ENCODE peak calls at places on chromosomes 11 and 22, in seven cellular contexts. W is transverse colon, G is HCT116, N is SK-N-SH, S is vagina, J is prostate gland, O is HL-60. L is an unnamed sample.
A peak's percentile ranks its signal among the peaks of the same experiment; 100 is the strongest.

GRCh38 chr11:75159081-75159953 is 8.4 kb downstream of the SLCO2B1 start:
- DNase-seq in N (no peak), G (no peak), S (no peak), J (no peak), W (peak; percentile 79), O (no peak), L (no peak)

GRCh38 chr22:28955817-28956216 is 72.4 kb downstream of the ZNRF3 start:
- DNase-seq in N (no peak), G (no peak), J (no peak), O (peak; percentile 98), W (peak; percentile 24), S (no peak), L (no peak)

GRCh38 chr11:67584205-67584880 is 731 bp downstream of the GSTP1 start:
- DNase-seq in G (no peak), J (peak; percentile 73), W (peak; percentile 84), N (peak; percentile 80), O (peak; percentile 95), S (peak; percentile 95), L (peak; percentile 84)

GRCh38 chr11:120168108-120168959 is 30.4 kb upstream of the TRIM29 start:
- DNase-seq in S (peak; percentile 87), J (no peak), G (no peak), O (no peak), N (no peak), W (no peak), L (no peak)

GRCh38 chr11:113189909-113190667 is 124.3 kb upstream of the TTC12 start:
- DNase-seq in G (no peak), W (no peak), J (no peak), N (no peak), S (no peak), O (no peak), L (no peak)

GRCh38 chr11:3605721-3606324 is 36.0 kb downstream of the ART5 start:
- DNase-seq in W (no peak), S (no peak), O (no peak), G (no peak), J (peak; percentile 36), N (peak; percentile 3), L (no peak)

GRCh38 chr11:9214765-9215164 is 50.4 kb downstream of the DENND5A start:
- DNase-seq in J (no peak), N (no peak), G (peak; percentile 18), S (no peak), W (no peak), O (no peak), L (no peak)

GRCh38 chr11:45264839-45265515 is 21.2 kb downstream of the SYT13 start:
- DNase-seq in N (no peak), S (no peak), O (no peak), W (no peak), J (no peak), G (no peak), L (no peak)

GRCh38 chr11:2912498-2912897 is 16.7 kb downstream of the PHLDA2 start:
- DNase-seq in N (peak; percentile 67), S (no peak), W (peak; percentile 95), O (no peak), J (peak; percentile 95), G (peak; percentile 87), L (peak; percentile 96)

GRCh38 chr22:20646377-20646776 is 127.5 kb upstream of the SERPIND1 start:
- DNase-seq in G (no peak), N (no peak), J (no peak), O (no peak), W (no peak), S (peak; percentile 65), L (no peak)

GRCh38 chr11:57527056-57527631 is 3.4 kb downstream of the TIMM10 start:
- DNase-seq in G (peak; percentile 32), N (peak; percentile 52), J (peak; percentile 68), S (no peak), O (peak; percentile 69), W (peak; percentile 78), L (peak; percentile 56)

DNA sequence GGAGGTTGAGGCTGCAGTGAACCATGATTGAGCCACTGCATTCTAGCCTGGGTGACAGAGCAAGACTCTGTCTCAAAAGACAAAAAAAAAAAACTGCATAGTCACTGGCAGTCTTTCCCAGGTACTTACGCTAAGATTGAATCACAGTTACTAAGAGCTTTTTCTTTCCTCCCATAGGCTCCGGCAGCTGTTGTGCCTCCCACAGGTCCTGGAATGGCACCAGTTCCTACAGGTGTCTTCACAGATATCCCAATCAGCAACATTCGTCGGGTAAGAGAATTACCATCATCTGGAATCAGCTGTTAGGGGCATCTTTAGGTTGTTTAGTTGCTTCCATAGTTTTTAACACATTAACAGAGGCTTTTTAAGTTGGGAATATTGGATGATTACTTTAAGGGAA is 19.8 kb downstream of the DLAT start:
- DNase-seq in W (no peak), O (no peak), N (no peak), G (no peak), S (no peak), J (no peak), L (no peak)
- TF ChIP-seq POLR2AphosphoS5 in W (no peak), O (no peak), N (no peak), G (no peak), S (no peak), J (no peak), L (no peak)

DNA sequence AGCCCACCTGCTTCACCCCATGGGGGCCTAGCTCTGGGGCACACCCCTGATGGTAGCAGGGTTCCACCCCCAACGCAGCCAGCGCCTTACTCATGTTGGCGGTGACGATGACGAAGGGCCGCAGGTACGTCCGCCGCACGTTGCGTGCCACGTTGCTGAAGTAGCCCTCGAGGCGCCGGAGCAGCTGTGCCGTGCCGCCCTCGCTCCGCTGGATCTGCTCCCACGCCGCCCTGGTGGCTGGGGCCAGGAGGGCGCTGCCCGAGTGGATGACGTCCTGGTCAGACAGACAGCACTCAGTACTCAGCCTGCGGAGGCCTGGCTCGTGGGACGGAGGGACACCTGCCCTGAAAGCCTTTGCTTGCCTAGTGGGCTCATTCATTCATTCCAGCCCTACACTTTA is 50.8 kb downstream of the TRMU start:
- DNase-seq in S (no peak), J (no peak), O (no peak), N (no peak), W (no peak), G (no peak), L (no peak)
- TF ChIP-seq CTCF in S (no peak), J (no peak), O (no peak), N (peak; percentile 14), W (no peak), G (peak; percentile 38), L (no peak)

GRCh38 chr11:58625826-58626460 is 3.5 kb downstream of the CNTF start:
- DNase-seq in O (no peak), J (no peak), G (no peak), W (no peak), S (no peak), N (no peak), L (no peak)

GRCh38 chr11:58622344-58622743 is at the start of gene CNTF:
- DNase-seq in S (no peak), J (no peak), W (no peak), N (no peak), O (no peak), G (no peak), L (no peak)

GRCh38 chr11:58626915-58627483 is 4.5 kb downstream of the CNTF start:
- DNase-seq in G (no peak), O (no peak), S (no peak), J (no peak), W (no peak), N (no peak), L (no peak)

GRCh38 chr11:58628446-58628845 is 6.0 kb downstream of the CNTF start:
- DNase-seq in J (no peak), W (no peak), N (no peak), S (no peak), G (no peak), O (no peak), L (no peak)

GRCh38 chr11:58625086-58625485 is 2.6 kb downstream of the CNTF start:
- DNase-seq in J (no peak), O (no peak), N (no peak), S (no peak), W (no peak), G (no peak), L (no peak)
- H3K27ac ChIP-seq in J (no peak overlapping the region), O (no peak overlapping the region), N (no peak overlapping the region), S (no peak overlapping the region), W (no peak overlapping the region), G (no peak overlapping the region), L (no peak overlapping the region)

GRCh38 chr22:46027219-46028068 is 50.5 kb upstream of the WNT7B start:
- DNase-seq in G (no peak), N (no peak), S (no peak), O (no peak), J (no peak), W (peak; percentile 85), L (peak; percentile 77)
- TF ChIP-seq POLR2AphosphoS5 in G (no peak), N (no peak), S (no peak), O (no peak), J (no peak), W (peak; percentile 44), L (peak; percentile 32)

GRCh38 chr22:23240639-23241389 is 60.5 kb downstream of the BCR start:
- DNase-seq in N (peak; percentile 57), S (no peak), G (no peak), O (peak; percentile 39), J (no peak), W (no peak), L (no peak)
- TF ChIP-seq CTCF in N (peak; percentile 39), S (no peak), G (peak; percentile 51), O (no peak), J (no peak), W (no peak), L (no peak)

GRCh38 chr22:17788528-17789378 is 14.5 kb upstream of the BID start:
- DNase-seq in N (no peak), J (no peak), S (no peak), O (no peak), G (no peak), W (no peak), L (no peak)

GRCh38 chr22:17788023-17788330 is 13.7 kb upstream of the BID start:
- DNase-seq in N (no peak), O (peak; percentile 65), G (no peak), J (no peak), W (no peak), S (no peak), L (no peak)

GRCh38 chr22:17786435-17787158 is 12.3 kb upstream of the BID start:
- DNase-seq in G (no peak), J (no peak), N (no peak), O (no peak), S (no peak), W (peak; percentile 80), L (no peak)

GRCh38 chr22:17785185-17786184 is 11.2 kb upstream of the BID start:
- DNase-seq in N (no peak), S (no peak), J (peak; percentile 34), W (peak; percentile 84), G (peak; percentile 41), O (peak; percentile 83), L (no peak)

GRCh38 chr22:17787159-17788022 is 13.1 kb upstream of the BID start:
- DNase-seq in W (no peak), G (no peak), S (no peak), J (no peak), N (no peak), O (no peak), L (no peak)
- H3K27ac ChIP-seq in W (peak overlapping the region; percentile 68), G (no peak overlapping the region), S (no peak overlapping the region), J (peak overlapping the region; percentile 33), N (no peak overlapping the region), O (no peak overlapping the region), L (peak overlapping the region; percentile 66)

DNA sequence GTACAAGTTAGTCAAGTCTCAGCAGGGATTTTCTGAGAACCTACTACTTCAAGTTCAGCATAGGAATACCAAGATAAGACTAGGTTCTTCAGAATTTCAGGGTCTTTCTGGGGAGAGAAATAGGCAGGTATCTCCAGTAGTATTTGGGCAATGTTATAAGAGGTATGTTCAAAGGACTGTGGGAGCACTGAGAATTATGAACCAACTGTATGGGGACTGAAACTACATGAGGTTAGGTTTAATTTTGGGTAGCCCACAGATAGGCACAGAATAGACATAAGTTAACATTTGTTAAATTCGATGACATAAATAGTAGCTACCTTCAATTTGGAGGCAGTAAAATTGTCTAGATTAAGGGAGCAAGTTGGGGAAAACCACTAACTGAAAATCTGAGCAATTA is 9.2 kb upstream of the GAB2 start:
- DNase-seq in G (no peak), N (no peak), O (no peak), S (no peak), J (no peak), W (no peak), L (no peak)
- TF ChIP-seq POLR2AphosphoS5 in G (no peak), N (no peak), O (no peak), S (no peak), J (no peak), W (no peak), L (no peak)

L was measured in breast epithelium.